ENCODE peak calls at places on chromosomes 2 and 18, in five cellular contexts. W, M, K, I and E are unnamed samples. For H3K9me3, the result is how much of the 10 kb centered on the place peaks cover.

GRCh38 chr2:105797298-105797819 is 52.6 kb downstream of the NCK2 start:
- DNase-seq in W (peak), M (no peak), K (no peak), I (peak), E (no peak)

GRCh38 chr18:475202-475624 is 25.3 kb downstream of the COLEC12 start:
- DNase-seq in W (no peak), M (no peak), K (no peak), I (no peak), E (no peak)

GRCh38 chr2:197205590-197206215 is 104.9 kb downstream of the ANKRD44 start:
- DNase-seq in W (no peak), M (no peak), K (no peak), I (peak), E (peak)

GRCh38 chr2:177758591-177759371 is 313.8 kb downstream of the PDE11A start:
- DNase-seq in W (peak), M (no peak), K (no peak), I (peak), E (no peak)

GRCh38 chr2:151637284-151637781 is 96.9 kb downstream of the NEB start:
- DNase-seq in W (no peak), M (no peak), K (no peak), I (peak), E (peak)

GRCh38 chr2:27281442-27281841 is 787 bp upstream of the TRIM54 start:
- DNase-seq in W (no peak), M (no peak), K (no peak), I (no peak), E (no peak)

GRCh38 chr2:239854596-239854995 is 170.5 kb downstream of the NDUFA10 start:
- DNase-seq in W (no peak), M (no peak), K (no peak), I (no peak), E (no peak)

GRCh38 chr2:4175343-4175742 is 472.0 kb downstream of the DCDC2C start:
- DNase-seq in W (no peak), M (no peak), K (no peak), I (no peak), E (no peak)

GRCh38 chr2:161088658-161089350 is 71.4 kb upstream of the TANK start:
- DNase-seq in W (no peak), M (no peak), K (no peak), I (no peak), E (no peak)

GRCh38 chr2:183487316-183487715 is 363.1 kb downstream of the NUP35 start:
- DNase-seq in W (no peak), M (no peak), K (no peak), I (no peak), E (no peak)

GRCh38 chr18:26526128-26526965 is 22.0 kb downstream of the KCTD1 start:
- DNase-seq in W (no peak), M (no peak), K (no peak), I (no peak), E (no peak)

GRCh38 chr2:32835148-32835547 is 111.6 kb upstream of the LTBP1 start:
- DNase-seq in W (no peak), M (no peak), K (no peak), I (no peak), E (no peak)

GRCh38 chr2:146874260-146874658 is 970.6 kb upstream of the ACVR2A start:
- DNase-seq in W (no peak), M (no peak), K (no peak), I (no peak), E (no peak)

GRCh38 chr2:73218298-73218697 is 4.3 kb downstream of the SMYD5 start:
- DNase-seq in W (no peak), M (no peak), K (no peak), I (no peak), E (no peak)

GRCh38 chr2:242004223-242004901 is 134.8 kb downstream of the RTP5 start:
- DNase-seq in W (no peak), M (no peak), K (no peak), I (no peak), E (no peak)

GRCh38 chr2:178700922-178701342 is 106.3 kb downstream of the TTN start:
- DNase-seq in W (no peak), M (no peak), K (no peak), I (no peak), E (no peak)

GRCh38 chr2:77144772-77145171 is 377.4 kb downstream of the LRRTM4 start:
- DNase-seq in W (no peak), M (no peak), K (no peak), I (no peak), E (no peak)

GRCh38 chr2:134482766-134483340 is 229.0 kb downstream of the MGAT5 start:
- DNase-seq in W (no peak), M (no peak), K (no peak), I (no peak), E (no peak)

GRCh38 chr2:95353055-95353575 is 49.4 kb upstream of the FAHD2A start:
- DNase-seq in W (no peak), M (no peak), K (no peak), I (no peak), E (no peak)

GRCh38 chr2:194870974-194871535 is 786.0 kb upstream of the SLC39A10 start:
- DNase-seq in W (no peak), M (no peak), K (no peak), I (no peak), E (no peak)

GRCh38 chr2:28736034-28736433 is 15.6 kb upstream of the PPP1CB start:
- DNase-seq in W (no peak), M (peak), K (peak), I (peak), E (no peak)

GRCh38 chr2:222468338-222468737 is 44.0 kb downstream of the SGPP2 start:
- DNase-seq in W (no peak), M (no peak), K (peak), I (no peak), E (no peak)

GRCh38 chr2:200253631-200254030 is 52.9 kb upstream of the SPATS2L start:
- DNase-seq in W (no peak), M (no peak), K (peak), I (peak), E (no peak)

GRCh38 chr18:7021994-7022840 is 95.4 kb downstream of the LAMA1 start:
- DNase-seq in W (no peak), M (no peak), K (no peak), I (peak), E (no peak)

GRCh38 chr2:26672112-26672817 is 20.3 kb upstream of the KCNK3 start:
- DNase-seq in W (no peak), M (no peak), K (no peak), I (no peak), E (no peak)

GRCh38 chr2:96931461-96931860 is 54.9 kb downstream of the FAM178B start:
- DNase-seq in W (no peak), M (no peak), K (no peak), I (no peak), E (no peak)

GRCh38 chr2:74333175-74333574 is 10.0 kb downstream of the SLC4A5 start:
- DNase-seq in W (no peak), M (no peak), K (no peak), I (no peak), E (no peak)

GRCh38 chr18:65269375-65269774 is 481.4 kb upstream of the CDH7 start:
- DNase-seq in W (no peak), M (no peak), K (no peak), I (no peak), E (no peak)

GRCh38 chr18:52903858-52904257 is 563.9 kb downstream of the DCC start:
- DNase-seq in W (peak), M (no peak), K (peak), I (peak), E (no peak)

GRCh38 chr2:140650825-140651224 is 1480.0 kb downstream of the LRP1B start:
- DNase-seq in W (no peak), M (no peak), K (no peak), I (no peak), E (no peak)

GRCh38 chr2:89775885-89776284 is 1084.4 kb downstream of the RPIA start:
- DNase-seq in W (no peak), M (no peak), K (no peak), I (no peak), E (no peak)

GRCh38 chr2:89781962-89782361 is 1090.5 kb downstream of the RPIA start:
- DNase-seq in W (no peak), M (no peak), K (no peak), I (no peak), E (no peak)

GRCh38 chr2:89784960-89785359 is 1093.5 kb downstream of the RPIA start:
- DNase-seq in W (no peak), M (no peak), K (no peak), I (no peak), E (no peak)

GRCh38 chr2:89780318-89780717 is 1088.8 kb downstream of the RPIA start:
- DNase-seq in W (no peak), M (no peak), K (no peak), I (no peak), E (no peak)
- H3K9me3 ChIP-seq in W (under half), M (under half), K (half or more), I (under half), E (under half)

DNA sequence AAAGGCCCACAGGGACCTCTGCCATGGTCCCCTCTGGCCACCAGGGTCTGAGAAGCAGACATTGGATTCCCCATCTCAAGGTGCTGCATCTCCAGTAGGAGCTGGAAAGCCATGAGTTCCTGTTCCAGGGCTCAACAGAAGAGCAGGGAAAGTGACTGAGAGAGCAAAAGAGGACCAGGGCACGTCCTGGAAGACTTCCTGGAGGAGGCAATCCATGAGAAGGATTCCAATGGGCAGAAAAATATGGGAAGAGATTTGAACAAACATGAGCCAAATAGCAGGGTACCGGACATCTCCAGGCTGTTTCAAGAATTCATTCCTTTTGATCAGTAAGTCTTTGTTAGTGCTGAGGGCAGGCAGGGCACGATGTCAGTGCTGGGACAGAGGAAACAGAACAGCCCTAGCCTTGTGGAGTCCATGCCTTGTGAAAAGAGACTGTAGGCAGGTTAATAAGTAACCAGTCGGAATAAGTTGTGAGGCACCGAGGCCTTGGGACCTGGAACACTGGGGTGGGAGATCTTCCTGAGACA is 72.8 kb upstream of the TWIST2 start:
- DNase-seq in W (no peak), M (no peak), K (no peak), I (no peak), E (no peak)
- H3K9me3 ChIP-seq in W (under half), M (under half), K (under half), I (under half), E (under half)

GRCh38 chr2:115460008-115460407 is 1017.6 kb downstream of the DPP10 start:
- DNase-seq in W (no peak), M (no peak), K (no peak), I (no peak), E (no peak)
- H3K9me3 ChIP-seq in W (under half), M (under half), K (under half), I (under half), E (under half)

GRCh38 chr2:39362595-39362994 is 74.5 kb downstream of the MAP4K3 start:
- DNase-seq in W (no peak), M (no peak), K (no peak), I (no peak), E (no peak)

GRCh38 chr2:39356922-39357639 is 80.0 kb downstream of the MAP4K3 start:
- DNase-seq in W (no peak), M (no peak), K (no peak), I (no peak), E (no peak)

GRCh38 chr2:39361511-39361910 is 75.6 kb downstream of the MAP4K3 start:
- DNase-seq in W (no peak), M (no peak), K (no peak), I (no peak), E (no peak)

DNA sequence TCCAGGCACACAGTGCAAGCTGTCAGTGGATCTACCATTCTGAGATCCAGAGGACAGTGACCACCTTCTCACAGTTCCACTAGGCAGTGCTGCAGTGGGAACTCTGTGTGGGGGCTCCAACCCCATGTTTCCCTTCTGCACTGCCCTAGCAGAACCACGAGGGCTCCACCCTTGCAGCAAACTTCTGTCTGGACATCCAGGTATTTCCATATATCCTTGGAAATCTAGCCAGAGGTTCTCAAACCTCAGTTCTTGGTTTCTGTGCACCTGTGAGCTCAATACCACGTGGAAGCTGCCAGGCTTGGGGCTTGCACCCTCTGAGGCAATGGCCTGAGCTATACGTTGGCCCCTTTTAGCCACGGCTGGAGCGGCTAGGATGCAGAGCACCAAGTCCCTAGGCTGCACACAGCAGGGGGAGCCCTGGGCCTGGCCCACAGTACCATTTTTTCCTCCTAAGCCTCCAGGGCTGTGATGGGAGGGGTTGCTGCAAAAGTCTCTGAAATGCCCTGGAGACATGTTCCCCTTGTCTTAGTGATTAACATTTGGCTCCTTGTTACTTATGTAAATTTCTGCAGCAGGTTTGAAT is 77.5 kb downstream of the MAP4K3 start:
- DNase-seq in W (no peak), M (no peak), K (no peak), I (no peak), E (no peak)
- H3K9me3 ChIP-seq in W (under half), M (under half), K (under half), I (under half), E (under half)

DNA sequence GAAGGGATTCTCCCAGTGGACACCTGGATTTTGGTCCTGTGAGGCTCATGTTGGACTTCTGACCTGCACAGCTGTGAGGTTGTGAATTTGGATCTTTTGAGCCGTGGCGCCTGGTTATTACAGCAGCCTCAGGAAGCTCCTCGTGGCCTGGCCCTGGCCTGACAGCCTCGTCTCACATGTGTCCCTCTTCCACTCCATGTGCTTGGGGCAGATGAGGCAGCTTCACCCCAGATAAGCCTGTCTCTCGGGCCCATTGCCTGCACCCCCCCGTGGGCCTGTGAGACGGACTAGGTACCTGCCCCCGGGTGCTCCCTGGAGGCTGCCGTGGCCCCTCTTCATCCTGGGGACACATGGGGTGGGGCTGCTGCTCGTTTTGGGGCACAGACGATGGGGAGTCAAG is 51.2 kb downstream of the CTDP1 start:
- DNase-seq in W (no peak), M (no peak), K (no peak), I (no peak), E (no peak)
- H3K9me3 ChIP-seq in W (under half), M (under half), K (under half), I (under half), E (under half)

GRCh38 chr2:208935531-208935930 is 488.3 kb upstream of the MAP2 start:
- DNase-seq in W (no peak), M (no peak), K (no peak), I (no peak), E (no peak)

GRCh38 chr2:208939852-208940251 is 484.0 kb upstream of the MAP2 start:
- DNase-seq in W (no peak), M (no peak), K (no peak), I (no peak), E (no peak)

DNA sequence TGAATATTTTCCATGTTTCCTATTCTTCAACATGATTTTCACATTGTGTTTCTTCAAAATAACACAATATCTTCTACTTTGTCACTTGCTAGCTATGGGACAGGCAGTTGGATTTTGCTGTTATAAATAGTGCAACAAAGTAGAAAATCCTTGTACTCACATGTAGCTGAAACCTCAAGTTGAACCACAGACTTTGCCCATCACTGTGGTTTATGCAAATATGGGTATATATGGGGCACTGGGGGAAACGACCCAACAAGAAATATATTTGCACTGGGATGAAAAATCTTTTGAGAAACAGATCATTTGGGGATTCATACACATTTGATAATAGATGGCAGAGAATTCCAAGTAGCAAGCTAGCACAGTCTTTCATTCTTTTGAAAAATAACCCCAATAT is 486.3 kb upstream of the MAP2 start:
- DNase-seq in W (no peak), M (no peak), K (no peak), I (no peak), E (no peak)
- H3K9me3 ChIP-seq in W (under half), M (under half), K (under half), I (under half), E (under half)

GRCh38 chr2:23019476-23019875 is 365.5 kb upstream of the KLHL29 start:
- DNase-seq in W (no peak), M (no peak), K (no peak), I (no peak), E (no peak)
- H3K9me3 ChIP-seq in W (under half), M (under half), K (under half), I (under half), E (under half)